ENCODE peak calls at places on chromosome 6, in eight cellular contexts. N is T-helper 1 cell; B is ecto neural progenitor cell; J is iPS DF 6.9; V is caudate nucleus; A is coronary artery; U is activated naive CD8-positive, alpha-beta T cell treated with anti-CD3 and anti-CD28 coated beads for 36 hours; M is CD8-positive, alpha-beta memory T cell. W is an unnamed sample.

GRCh38 chr6:43242908-43243648 is at the start of gene TTBK1:
- DNase-seq in N (no peak), B (peak), J (no peak), V (no peak), A (no peak), U (peak), M (peak), W (no peak)

GRCh38 chr6:135465307-135465706 is 32.2 kb downstream of the AHI1 start:
- DNase-seq in N (no peak), B (no peak), J (no peak), V (no peak), A (no peak), U (no peak), M (no peak), W (no peak)

GRCh38 chr6:135144678-135145508 is 36.2 kb upstream of the MYB start:
- DNase-seq in N (no peak), B (no peak), J (no peak), V (no peak), A (no peak), U (no peak), M (no peak), W (no peak)

GRCh38 chr6:54026652-54027400 is 84.4 kb upstream of the MLIP start:
- DNase-seq in N (no peak), B (no peak), J (no peak), V (no peak), A (no peak), U (no peak), M (no peak), W (no peak)

GRCh38 chr6:1263039-1263849 is 48.7 kb upstream of the FOXQ1 start:
- DNase-seq in N (no peak), B (no peak), J (no peak), V (no peak), A (no peak), U (no peak), M (no peak), W (no peak)

GRCh38 chr6:166005401-166005845 is 162.2 kb downstream of the TBXT start:
- DNase-seq in N (no peak), B (no peak), J (no peak), V (no peak), A (no peak), U (no peak), M (no peak), W (no peak)

GRCh38 chr6:90500458-90500857 is 86.4 kb downstream of the MAP3K7 start:
- DNase-seq in N (no peak), B (no peak), J (no peak), V (no peak), A (no peak), U (no peak), M (no peak), W (no peak)

GRCh38 chr6:170187669-170188566 is 103.0 kb downstream of the DLL1 start:
- DNase-seq in N (no peak), B (peak), J (no peak), V (no peak), A (peak), U (no peak), M (no peak), W (no peak)

GRCh38 chr6:145887969-145888368 is 73.4 kb upstream of the FBXO30 start:
- DNase-seq in N (no peak), B (no peak), J (no peak), V (no peak), A (no peak), U (peak), M (peak), W (no peak)

GRCh38 chr6:2141644-2142290 is 103.6 kb downstream of the GMDS start:
- DNase-seq in N (no peak), B (no peak), J (no peak), V (no peak), A (no peak), U (no peak), M (no peak), W (no peak)

GRCh38 chr6:80637312-80637711 is 530.8 kb downstream of the BCKDHB start:
- DNase-seq in N (no peak), B (no peak), J (no peak), V (no peak), A (no peak), U (no peak), M (no peak), W (no peak)

GRCh38 chr6:150567360-150567759 is 32.3 kb upstream of the PLEKHG1 start:
- DNase-seq in N (no peak), B (no peak), J (no peak), V (no peak), A (no peak), U (no peak), M (no peak), W (no peak)

GRCh38 chr6:152316024-152316423 is 321.1 kb downstream of the SYNE1 start:
- DNase-seq in N (no peak), B (no peak), J (no peak), V (no peak), A (peak), U (no peak), M (no peak), W (no peak)

GRCh38 chr6:133833905-133834304 is 55.0 kb upstream of the TCF21 start:
- DNase-seq in N (no peak), B (no peak), J (no peak), V (no peak), A (no peak), U (no peak), M (no peak), W (no peak)

GRCh38 chr6:32089082-32089828 is 19.9 kb downstream of the TNXB start:
- DNase-seq in N (no peak), B (no peak), J (no peak), V (no peak), A (no peak), U (no peak), M (no peak), W (no peak)